ENCODE peak calls at places on chromosomes 16 and 17, in seven cellular contexts. One of them, this sample, is unnamed.

GRCh38 chr17:56912105-56912999 is 1.5 kb downstream of the TRIM25 start:
- DNase-seq in GM12878: no peak
- DNase-seq in HCT116: no peak
- DNase-seq in SK-N-SH: no peak
- DNase-seq in K562: peak; percentile 31
- DNase-seq in H1: no peak
- DNase-seq in HepG2: peak; percentile 57
- DNase-seq in this sample: no peak

GRCh38 chr16:17414421-17414820 is 56.3 kb downstream of the XYLT1 start:
- DNase-seq in GM12878: peak; percentile 32
- DNase-seq in HCT116: no peak
- DNase-seq in SK-N-SH: no peak
- DNase-seq in K562: no peak
- DNase-seq in H1: no peak
- DNase-seq in HepG2: no peak
- DNase-seq in this sample: no peak

GRCh38 chr17:6045621-6046357 is 24.4 kb upstream of the WSCD1 start:
- DNase-seq in GM12878: no peak
- DNase-seq in HCT116: no peak
- DNase-seq in SK-N-SH: no peak
- DNase-seq in K562: no peak
- DNase-seq in H1: no peak
- DNase-seq in HepG2: no peak
- DNase-seq in this sample: no peak

GRCh38 chr16:24035127-24035842 is 199.5 kb downstream of the PRKCB start:
- DNase-seq in GM12878: no peak
- DNase-seq in HCT116: no peak
- DNase-seq in SK-N-SH: no peak
- DNase-seq in K562: peak; percentile 55
- DNase-seq in H1: no peak
- DNase-seq in HepG2: no peak
- DNase-seq in this sample: no peak

GRCh38 chr16:61042736-61043135 is 993.5 kb downstream of the CDH8 start:
- DNase-seq in GM12878: no peak
- DNase-seq in HCT116: no peak
- DNase-seq in SK-N-SH: no peak
- DNase-seq in K562: no peak
- DNase-seq in H1: no peak
- DNase-seq in HepG2: no peak
- DNase-seq in this sample: peak; percentile 19

GRCh38 chr17:3033248-3033640 is 30.2 kb downstream of the OR1D5 start:
- DNase-seq in GM12878: no peak
- DNase-seq in HCT116: no peak
- DNase-seq in SK-N-SH: no peak
- DNase-seq in K562: no peak
- DNase-seq in H1: no peak
- DNase-seq in HepG2: no peak
- DNase-seq in this sample: no peak

GRCh38 chr16:5867250-5867649 is 769.7 kb upstream of the EEF2KMT start:
- DNase-seq in GM12878: no peak
- DNase-seq in HCT116: no peak
- DNase-seq in SK-N-SH: no peak
- DNase-seq in K562: no peak
- DNase-seq in H1: no peak
- DNase-seq in HepG2: no peak
- DNase-seq in this sample: no peak

GRCh38 chr17:78940708-78941107 is 15.5 kb upstream of the TIMP2 start:
- DNase-seq in GM12878: no peak
- DNase-seq in HCT116: no peak
- DNase-seq in SK-N-SH: no peak
- DNase-seq in K562: no peak
- DNase-seq in H1: peak; percentile 63
- DNase-seq in HepG2: peak; percentile 50
- DNase-seq in this sample: no peak

GRCh38 chr16:1763521-1764511 is 7.5 kb downstream of the NME3 start:
- DNase-seq in GM12878: no peak
- DNase-seq in HCT116: no peak
- DNase-seq in SK-N-SH: peak; percentile 75
- DNase-seq in K562: peak; percentile 95
- DNase-seq in H1: peak; percentile 92
- DNase-seq in HepG2: no peak
- DNase-seq in this sample: no peak

GRCh38 chr17:67481808-67482207 is 104.7 kb downstream of the PITPNC1 start:
- DNase-seq in GM12878: no peak
- DNase-seq in HCT116: no peak
- DNase-seq in SK-N-SH: no peak
- DNase-seq in K562: no peak
- DNase-seq in H1: no peak
- DNase-seq in HepG2: no peak
- DNase-seq in this sample: no peak

GRCh38 chr17:80362428-80363119 is 52.4 kb upstream of the ENDOV start:
- DNase-seq in GM12878: no peak
- DNase-seq in HCT116: no peak
- DNase-seq in SK-N-SH: no peak
- DNase-seq in K562: peak; percentile 39
- DNase-seq in H1: no peak
- DNase-seq in HepG2: no peak
- DNase-seq in this sample: no peak

GRCh38 chr17:60169921-60170817 is 20.4 kb downstream of the CA4 start:
- DNase-seq in GM12878: no peak
- DNase-seq in HCT116: no peak
- DNase-seq in SK-N-SH: no peak
- DNase-seq in K562: peak; percentile 8
- DNase-seq in H1: no peak
- DNase-seq in HepG2: peak; percentile 35
- DNase-seq in this sample: no peak

GRCh38 chr17:66964930-66965800 is 658 bp downstream of the CACNG4 start:
- DNase-seq in GM12878: no peak
- DNase-seq in HCT116: no peak
- DNase-seq in SK-N-SH: peak; percentile 99
- DNase-seq in K562: peak; percentile 34
- DNase-seq in H1: peak; percentile 85
- DNase-seq in HepG2: no peak
- DNase-seq in this sample: peak; percentile 79

GRCh38 chr17:6561446-6561845 is 5.1 kb upstream of the PITPNM3 start:
- DNase-seq in GM12878: no peak
- DNase-seq in HCT116: no peak
- DNase-seq in SK-N-SH: no peak
- DNase-seq in K562: no peak
- DNase-seq in H1: no peak
- DNase-seq in HepG2: no peak
- DNase-seq in this sample: no peak

GRCh38 chr16:87235810-87236515 is 81.2 kb downstream of the C16orf95 start:
- DNase-seq in GM12878: no peak
- DNase-seq in HCT116: no peak
- DNase-seq in SK-N-SH: no peak
- DNase-seq in K562: no peak
- DNase-seq in H1: peak; percentile 59
- DNase-seq in HepG2: no peak
- DNase-seq in this sample: no peak

GRCh38 chr17:32558997-32559650 is 72.3 kb downstream of the CDK5R1 start:
- DNase-seq in GM12878: peak; percentile 92
- DNase-seq in HCT116: no peak
- DNase-seq in SK-N-SH: peak; percentile 32
- DNase-seq in K562: peak; percentile 54
- DNase-seq in H1: no peak
- DNase-seq in HepG2: no peak
- DNase-seq in this sample: no peak

GRCh38 chr16:64983983-64984382 is 137.9 kb downstream of the CDH11 start:
- DNase-seq in GM12878: no peak
- DNase-seq in HCT116: no peak
- DNase-seq in SK-N-SH: peak; percentile 32
- DNase-seq in K562: peak; percentile 11
- DNase-seq in H1: peak; percentile 78
- DNase-seq in HepG2: peak; percentile 5
- DNase-seq in this sample: peak; percentile 3

GRCh38 chr17:57572062-57572461 is 173.0 kb downstream of the CCDC182 start:
- DNase-seq in GM12878: no peak
- DNase-seq in HCT116: no peak
- DNase-seq in SK-N-SH: no peak
- DNase-seq in K562: no peak
- DNase-seq in H1: no peak
- DNase-seq in HepG2: no peak
- DNase-seq in this sample: no peak

GRCh38 chr17:65783845-65784334 is 222.4 kb upstream of the AXIN2 start:
- DNase-seq in GM12878: no peak
- DNase-seq in HCT116: peak; percentile 76
- DNase-seq in SK-N-SH: no peak
- DNase-seq in K562: no peak
- DNase-seq in H1: no peak
- DNase-seq in HepG2: peak; percentile 90
- DNase-seq in this sample: peak; percentile 23

GRCh38 chr16:80583466-80583865 is 42.7 kb downstream of the DYNLRB2 start:
- DNase-seq in GM12878: no peak
- DNase-seq in HCT116: no peak
- DNase-seq in SK-N-SH: no peak
- DNase-seq in K562: no peak
- DNase-seq in H1: no peak
- DNase-seq in HepG2: no peak
- DNase-seq in this sample: no peak

GRCh38 chr17:32016231-32016630 is 9.0 kb downstream of the LRRC37B start:
- DNase-seq in GM12878: no peak
- DNase-seq in HCT116: no peak
- DNase-seq in SK-N-SH: no peak
- DNase-seq in K562: no peak
- DNase-seq in H1: no peak
- DNase-seq in HepG2: no peak
- DNase-seq in this sample: no peak

GRCh38 chr16:88298166-88298881 is 84.4 kb upstream of the ZNF469 start:
- DNase-seq in GM12878: no peak
- DNase-seq in HCT116: no peak
- DNase-seq in SK-N-SH: no peak
- DNase-seq in K562: no peak
- DNase-seq in H1: no peak
- DNase-seq in HepG2: no peak
- DNase-seq in this sample: no peak

GRCh38 chr16:77788196-77789084 is at the start of gene VAT1L:
- DNase-seq in GM12878: no peak
- DNase-seq in HCT116: no peak
- DNase-seq in SK-N-SH: peak; percentile 89
- DNase-seq in K562: peak; percentile 11
- DNase-seq in H1: peak; percentile 85
- DNase-seq in HepG2: no peak
- DNase-seq in this sample: peak; percentile 61

GRCh38 chr16:74322301-74322710 is 25.7 kb downstream of the PSMD7 start:
- DNase-seq in GM12878: no peak
- DNase-seq in HCT116: no peak
- DNase-seq in SK-N-SH: no peak
- DNase-seq in K562: no peak
- DNase-seq in H1: no peak
- DNase-seq in HepG2: no peak
- DNase-seq in this sample: no peak

GRCh38 chr16:10126686-10127085 is 55.5 kb downstream of the GRIN2A start:
- DNase-seq in GM12878: no peak
- DNase-seq in HCT116: no peak
- DNase-seq in SK-N-SH: no peak
- DNase-seq in K562: no peak
- DNase-seq in H1: no peak
- DNase-seq in HepG2: no peak
- DNase-seq in this sample: no peak

GRCh38 chr17:82416264-82416663 is 1.9 kb upstream of the HEXD start:
- DNase-seq in GM12878: no peak
- DNase-seq in HCT116: no peak
- DNase-seq in SK-N-SH: no peak
- DNase-seq in K562: no peak
- DNase-seq in H1: no peak
- DNase-seq in HepG2: no peak
- DNase-seq in this sample: no peak

GRCh38 chr17:83201206-83202001 is 122.0 kb downstream of the METRNL start:
- DNase-seq in GM12878: no peak
- DNase-seq in HCT116: no peak
- DNase-seq in SK-N-SH: no peak
- DNase-seq in K562: no peak
- DNase-seq in H1: no peak
- DNase-seq in HepG2: no peak
- DNase-seq in this sample: no peak

GRCh38 chr16:71626858-71627213 is 852 bp downstream of the MARVELD3 start:
- DNase-seq in GM12878: no peak
- DNase-seq in HCT116: peak; percentile 56
- DNase-seq in SK-N-SH: no peak
- DNase-seq in K562: peak; percentile 33
- DNase-seq in H1: peak; percentile 86
- DNase-seq in HepG2: no peak
- DNase-seq in this sample: peak; percentile 76
- TF ChIP-seq JUND in GM12878: no peak
- TF ChIP-seq JUND in HCT116: no peak
- TF ChIP-seq JUND in SK-N-SH: no peak
- TF ChIP-seq JUND in K562: no peak
- TF ChIP-seq JUND in H1: no peak
- TF ChIP-seq JUND in HepG2: no peak
- TF ChIP-seq JUND in this sample: no peak

GRCh38 chr16:68396481-68396880 is 51.8 kb downstream of the SMPD3 start:
- DNase-seq in GM12878: no peak
- DNase-seq in HCT116: peak; percentile 44
- DNase-seq in SK-N-SH: peak; percentile 49
- DNase-seq in K562: no peak
- DNase-seq in H1: no peak
- DNase-seq in HepG2: peak; percentile 54
- DNase-seq in this sample: peak; percentile 83
- TF ChIP-seq JUND in GM12878: no peak
- TF ChIP-seq JUND in HCT116: no peak
- TF ChIP-seq JUND in SK-N-SH: no peak
- TF ChIP-seq JUND in K562: no peak
- TF ChIP-seq JUND in H1: no peak
- TF ChIP-seq JUND in HepG2: no peak
- TF ChIP-seq JUND in this sample: no peak

GRCh38 chr16:50209548-50210265 is 56.6 kb downstream of the TENT4B start:
- DNase-seq in GM12878: no peak
- DNase-seq in HCT116: no peak
- DNase-seq in SK-N-SH: no peak
- DNase-seq in K562: no peak
- DNase-seq in H1: no peak
- DNase-seq in HepG2: no peak
- DNase-seq in this sample: no peak
- TF ChIP-seq JUND in GM12878: no peak
- TF ChIP-seq JUND in HCT116: no peak
- TF ChIP-seq JUND in SK-N-SH: no peak
- TF ChIP-seq JUND in K562: no peak
- TF ChIP-seq JUND in H1: no peak
- TF ChIP-seq JUND in HepG2: no peak
- TF ChIP-seq JUND in this sample: no peak

DNA sequence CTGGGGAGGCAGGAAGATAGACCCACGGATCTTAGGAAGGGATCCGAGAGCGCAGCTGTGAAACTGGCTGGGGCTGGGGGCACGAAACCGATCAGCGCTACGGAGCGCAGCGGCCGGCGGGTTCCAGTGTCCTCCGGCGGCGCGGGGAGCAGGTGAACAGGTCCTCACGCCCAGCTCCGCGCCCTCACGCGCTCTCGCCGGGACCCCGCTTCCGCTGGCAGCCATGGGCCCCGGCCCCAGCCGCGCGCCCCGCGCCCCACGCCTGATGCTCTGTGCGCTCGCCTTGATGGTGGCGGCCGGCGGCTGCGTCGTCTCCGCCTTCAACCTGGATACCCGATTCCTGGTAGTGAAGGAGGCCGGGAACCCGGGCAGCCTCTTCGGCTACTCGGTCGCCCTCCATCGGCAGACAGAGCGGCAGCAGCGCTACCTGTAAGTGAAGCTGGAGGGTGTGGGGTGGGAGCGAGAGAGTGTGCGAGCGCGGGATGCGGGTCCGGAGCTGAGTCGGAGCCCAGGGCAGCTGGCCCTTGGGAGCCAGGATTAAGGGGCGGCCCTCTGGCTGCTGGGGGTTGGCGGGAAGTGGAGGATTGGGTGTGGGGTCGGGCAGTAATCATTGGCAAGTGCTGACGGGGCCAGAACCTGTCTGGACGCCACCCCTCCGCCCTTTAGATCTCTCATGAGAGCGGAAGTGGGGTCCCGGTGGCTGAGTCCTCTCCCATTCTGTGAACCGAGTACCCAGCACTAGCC is 479 bp downstream of the ITGA3 start:
- DNase-seq in GM12878: no peak
- DNase-seq in HCT116: no peak
- DNase-seq in SK-N-SH: peak; percentile 89
- DNase-seq in K562: peak; percentile 51
- DNase-seq in H1: peak; percentile 87
- DNase-seq in HepG2: peak; percentile 45
- DNase-seq in this sample: peak; percentile 88
- TF ChIP-seq JUND in GM12878: no peak
- TF ChIP-seq JUND in HCT116: no peak
- TF ChIP-seq JUND in SK-N-SH: no peak
- TF ChIP-seq JUND in K562: no peak
- TF ChIP-seq JUND in H1: no peak
- TF ChIP-seq JUND in HepG2: no peak
- TF ChIP-seq JUND in this sample: no peak